ENCODE peak calls at places on chromosomes 16 and 17, in seven cellular contexts. C is stomach, Y is fibroblast of lung, M is AG09319, Q is astrocyte of the cerebellum, G is tibial artery, E is cardiac muscle cell. H is an unnamed sample.

GRCh38 chr17:73522107-73522506 is 122.1 kb downstream of the SDK2 start:
- DNase-seq in C (no peak), Y (no peak), M (no peak), Q (no peak), G (no peak), E (no peak), H (no peak)

GRCh38 chr17:36001109-36001735 is at the start of gene CCL15:
- DNase-seq in C (no peak), Y (no peak), M (no peak), Q (no peak), G (no peak), E (no peak), H (no peak)

GRCh38 chr16:23635958-23636357 is 5.2 kb downstream of the PALB2 start:
- DNase-seq in C (no peak), Y (no peak), M (no peak), Q (no peak), G (no peak), E (no peak), H (no peak)

GRCh38 chr17:79587945-79588344 is 22.9 kb downstream of the RBFOX3 start:
- DNase-seq in C (no peak), Y (no peak), M (no peak), Q (no peak), G (no peak), E (no peak), H (no peak)

GRCh38 chr16:86836503-86837125 is 258.3 kb downstream of the FOXL1 start:
- DNase-seq in C (no peak), Y (peak), M (peak), Q (peak), G (no peak), E (peak), H (peak)

GRCh38 chr17:38476549-38476948 is 48.3 kb downstream of the ARHGAP23 start:
- DNase-seq in C (no peak), Y (peak), M (no peak), Q (no peak), G (no peak), E (peak), H (no peak)

GRCh38 chr17:28747046-28747691 is 3.4 kb downstream of the TRAF4 start:
- DNase-seq in C (peak), Y (no peak), M (no peak), Q (no peak), G (peak), E (no peak), H (peak)

GRCh38 chr17:1229354-1229890 is 40.8 kb upstream of the BHLHA9 start:
- DNase-seq in C (peak), Y (no peak), M (no peak), Q (no peak), G (peak), E (peak), H (no peak)

GRCh38 chr16:81444448-81445121 is at the start of gene CMIP:
- DNase-seq in C (peak), Y (peak), M (peak), Q (peak), G (peak), E (peak), H (peak)

GRCh38 chr16:15466886-15467781 is 32.7 kb downstream of the BMERB1 start:
- DNase-seq in C (no peak), Y (peak), M (no peak), Q (no peak), G (no peak), E (peak), H (peak)

GRCh38 chr16:10827691-10828341 is 9.2 kb upstream of the TVP23A start:
- DNase-seq in C (peak), Y (peak), M (peak), Q (peak), G (peak), E (peak), H (peak)

GRCh38 chr16:48383204-48383876 is 1.9 kb downstream of the SIAH1 start:
- DNase-seq in C (no peak), Y (peak), M (no peak), Q (no peak), G (no peak), E (peak), H (no peak)

GRCh38 chr17:33750943-33751701 is 458.0 kb upstream of the ASIC2 start:
- DNase-seq in C (peak), Y (peak), M (peak), Q (peak), G (no peak), E (peak), H (peak)

GRCh38 chr16:68013440-68013839 is 2.3 kb downstream of the DPEP2NB start:
- DNase-seq in C (no peak), Y (no peak), M (no peak), Q (no peak), G (no peak), E (peak), H (peak)

GRCh38 chr17:21293846-21294240 is 9.3 kb downstream of the MAP2K3 start:
- DNase-seq in C (no peak), Y (no peak), M (no peak), Q (no peak), G (no peak), E (no peak), H (no peak)

GRCh38 chr16:2223375-2224182 is at the start of gene E4F1:
- DNase-seq in C (peak), Y (peak), M (peak), Q (peak), G (peak), E (peak), H (peak)
- TF ChIP-seq CTCF in C (no peak), Y (no peak), M (no peak), Q (no peak), G (no peak), E (no peak), H (no peak)

GRCh38 chr17:55451203-55451641 is 29.6 kb upstream of the MMD start:
- DNase-seq in C (no peak), Y (peak), M (no peak), Q (no peak), G (no peak), E (peak), H (no peak)
- TF ChIP-seq CTCF in C (no peak), Y (no peak), M (no peak), Q (no peak), G (no peak), E (no peak), H (no peak)

GRCh38 chr17:77374170-77374936 is 233.6 kb downstream of the SEC14L1 start:
- DNase-seq in C (peak), Y (peak), M (peak), Q (peak), G (peak), E (peak), H (no peak)
- TF ChIP-seq CTCF in C (no peak), Y (peak), M (peak), Q (peak), G (peak), E (peak), H (no peak)

GRCh38 chr16:74304164-74304834 is 7.7 kb downstream of the PSMD7 start:
- DNase-seq in C (no peak), Y (no peak), M (no peak), Q (no peak), G (no peak), E (peak), H (no peak)
- TF ChIP-seq CTCF in C (peak), Y (peak), M (peak), Q (peak), G (no peak), E (peak), H (peak)

DNA sequence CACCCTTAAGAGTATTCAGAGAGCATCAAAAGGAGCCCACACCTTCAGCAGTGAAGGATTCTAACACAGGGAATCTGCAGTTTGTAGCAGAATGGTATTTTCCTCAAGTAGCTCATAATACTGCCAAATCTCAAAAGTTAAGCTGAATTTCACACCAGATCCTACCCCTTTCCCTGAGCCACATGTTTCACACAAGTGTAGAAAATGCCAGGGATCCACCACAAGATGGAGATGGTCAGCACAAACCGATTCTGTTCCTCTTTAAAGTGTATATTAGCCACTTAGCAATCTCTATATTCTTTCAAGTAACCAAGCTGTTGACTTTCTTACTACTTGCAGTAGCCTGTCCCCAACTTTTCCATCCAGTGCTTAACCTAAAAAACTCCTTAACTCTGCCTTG is 13.2 kb downstream of the GINS2 start:
- DNase-seq in C (no peak), Y (peak), M (no peak), Q (peak), G (no peak), E (peak), H (peak)
- TF ChIP-seq CTCF in C (no peak), Y (peak), M (peak), Q (peak), G (no peak), E (peak), H (peak)

DNA sequence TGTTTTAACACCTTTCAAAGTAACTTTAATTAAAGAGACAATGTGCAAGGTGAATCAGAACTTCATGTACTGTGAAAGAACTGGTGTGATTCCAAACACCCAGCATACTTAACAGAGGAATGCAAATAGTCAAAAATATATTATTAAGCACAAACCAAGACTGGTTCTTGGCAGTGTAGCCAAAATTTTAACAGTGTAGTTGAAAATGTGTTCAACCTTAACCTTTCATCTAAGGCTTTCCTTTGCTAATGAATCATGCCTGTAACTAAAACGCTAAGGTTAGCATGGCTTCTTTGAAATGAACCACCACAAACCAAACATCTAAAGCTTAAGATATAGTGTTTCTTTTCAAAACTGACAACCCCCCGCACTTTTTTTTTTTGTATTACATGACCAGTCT is 146.3 kb upstream of the AXIN2 start:
- DNase-seq in C (no peak), Y (no peak), M (no peak), Q (no peak), G (no peak), E (no peak), H (no peak)
- TF ChIP-seq CTCF in C (no peak), Y (no peak), M (no peak), Q (no peak), G (no peak), E (no peak), H (no peak)

GRCh38 chr17:59154721-59155438 is at the start of gene SKA2:
- DNase-seq in C (peak), Y (no peak), M (no peak), Q (no peak), G (peak), E (peak), H (peak)
- TF ChIP-seq CTCF in C (no peak), Y (no peak), M (no peak), Q (no peak), G (no peak), E (no peak), H (no peak)

GRCh38 chr17:77892469-77893143 is 65.9 kb upstream of the TNRC6C start:
- DNase-seq in C (no peak), Y (no peak), M (no peak), Q (no peak), G (peak), E (peak), H (no peak)
- TF ChIP-seq CTCF in C (no peak), Y (no peak), M (no peak), Q (peak), G (no peak), E (peak), H (peak)

GRCh38 chr16:78004501-78004900 is 17.8 kb upstream of the CLEC3A start:
- DNase-seq in C (no peak), Y (no peak), M (no peak), Q (no peak), G (no peak), E (no peak), H (no peak)

GRCh38 chr16:78002915-78003538 is 19.3 kb upstream of the CLEC3A start:
- DNase-seq in C (peak), Y (peak), M (peak), Q (peak), G (peak), E (peak), H (peak)

GRCh38 chr16:78007121-78007520 is 15.2 kb upstream of the CLEC3A start:
- DNase-seq in C (no peak), Y (no peak), M (no peak), Q (no peak), G (no peak), E (no peak), H (no peak)

DNA sequence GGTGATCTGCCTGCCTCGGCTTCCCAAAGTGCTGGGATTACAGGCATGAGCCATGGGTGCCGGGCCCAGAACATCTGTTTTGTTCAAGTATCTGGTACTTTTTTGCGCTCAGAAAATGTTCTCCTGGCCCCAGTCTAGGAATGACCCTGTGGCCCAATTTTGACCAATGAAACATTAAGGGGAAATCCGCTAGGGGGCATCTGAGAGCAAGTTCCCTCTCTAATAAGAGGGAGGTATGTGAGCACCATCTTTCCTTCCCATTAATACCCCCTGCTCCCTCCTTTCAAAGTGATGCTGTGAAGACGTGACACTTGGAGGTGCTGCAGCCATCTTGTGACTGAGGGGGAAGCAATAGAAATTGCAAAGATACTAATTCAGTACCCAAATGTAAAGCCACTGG is 16.5 kb upstream of the CLEC3A start:
- DNase-seq in C (no peak), Y (no peak), M (no peak), Q (no peak), G (no peak), E (no peak), H (peak)
- TF ChIP-seq CTCF in C (no peak), Y (no peak), M (peak), Q (no peak), G (no peak), E (no peak), H (no peak)

H was measured in MCF 10A.